ENCODE peak calls at places on chromosomes 1 and 21, in seven cellular contexts. Q is endodermal cell, C is esophagus muscularis mucosa, L is prostate gland, E is left lung, K is psoas muscle, X is GM23248. W is an unnamed sample. For H3K27me3 and H3K36me3, the result is how much of the 10 kb centered on the place peaks cover.

GRCh38 chr1:204853446-204853845 is 17.2 kb upstream of the NFASC start:
- DNase-seq in Q (no peak), C (no peak), L (no peak), E (no peak), K (no peak), X (no peak), W (no peak)

GRCh38 chr1:99558539-99558938 is 87.4 kb upstream of the PALMD start:
- DNase-seq in Q (no peak), C (no peak), L (no peak), E (no peak), K (no peak), X (peak), W (no peak)

GRCh38 chr1:203380395-203381150 is 29.7 kb upstream of the FMOD start:
- DNase-seq in Q (no peak), C (peak), L (no peak), E (no peak), K (no peak), X (no peak), W (no peak)

GRCh38 chr1:103516693-103517092 is 8.8 kb upstream of the RNPC3 start:
- DNase-seq in Q (no peak), C (no peak), L (no peak), E (no peak), K (no peak), X (peak), W (no peak)

GRCh38 chr1:95197616-95198252 is 36.3 kb upstream of the RWDD3 start:
- DNase-seq in Q (no peak), C (no peak), L (no peak), E (no peak), K (no peak), X (peak), W (no peak)

GRCh38 chr1:222370911-222371717 is 176.8 kb downstream of the HHIPL2 start:
- DNase-seq in Q (no peak), C (no peak), L (no peak), E (no peak), K (no peak), X (peak), W (no peak)

GRCh38 chr1:100615686-100616085 is 77.7 kb downstream of the GPR88 start:
- DNase-seq in Q (no peak), C (no peak), L (no peak), E (no peak), K (no peak), X (no peak), W (no peak)

GRCh38 chr1:38071530-38072266 is 25.1 kb upstream of the POU3F1 start:
- DNase-seq in Q (no peak), C (no peak), L (peak), E (no peak), K (no peak), X (peak), W (peak)

GRCh38 chr1:17307946-17308345 is at the start of gene PADI4:
- DNase-seq in Q (no peak), C (no peak), L (no peak), E (peak), K (no peak), X (no peak), W (no peak)

GRCh38 chr1:35340519-35340918 is 72.0 kb downstream of the ZMYM4 start:
- DNase-seq in Q (no peak), C (no peak), L (no peak), E (no peak), K (no peak), X (no peak), W (no peak)

GRCh38 chr1:40703316-40703715 is 11.8 kb downstream of the NFYC start:
- DNase-seq in Q (no peak), C (no peak), L (no peak), E (no peak), K (no peak), X (peak), W (no peak)

GRCh38 chr1:76053021-76053420 is 21.5 kb upstream of the ST6GALNAC3 start:
- DNase-seq in Q (peak), C (no peak), L (no peak), E (no peak), K (no peak), X (peak), W (peak)

GRCh38 chr1:33180226-33181037 is 1.4 kb downstream of the TRIM62 start:
- DNase-seq in Q (peak), C (peak), L (peak), E (peak), K (peak), X (peak), W (peak)

GRCh38 chr1:107949467-107950253 is 15.3 kb downstream of the VAV3 start:
- DNase-seq in Q (no peak), C (no peak), L (no peak), E (no peak), K (no peak), X (no peak), W (no peak)

GRCh38 chr1:151828931-151829330 is 2.7 kb downstream of the RORC start:
- DNase-seq in Q (peak), C (no peak), L (peak), E (peak), K (peak), X (peak), W (peak)

GRCh38 chr1:99992760-99993467 is 23.1 kb downstream of the SLC35A3 start:
- DNase-seq in Q (no peak), C (no peak), L (no peak), E (no peak), K (no peak), X (no peak), W (no peak)

GRCh38 chr21:46208761-46209721 is 19.5 kb downstream of the LSS start:
- DNase-seq in Q (no peak), C (no peak), L (no peak), E (no peak), K (no peak), X (no peak), W (peak)

GRCh38 chr1:7266561-7266960 is 481.3 kb downstream of the CAMTA1 start:
- DNase-seq in Q (peak), C (peak), L (no peak), E (no peak), K (no peak), X (no peak), W (no peak)
- H3K4me3 ChIP-seq in Q (no peak), C (no peak), L (no peak), E (no peak), K (no peak), X (no peak), W (no peak)

DNA sequence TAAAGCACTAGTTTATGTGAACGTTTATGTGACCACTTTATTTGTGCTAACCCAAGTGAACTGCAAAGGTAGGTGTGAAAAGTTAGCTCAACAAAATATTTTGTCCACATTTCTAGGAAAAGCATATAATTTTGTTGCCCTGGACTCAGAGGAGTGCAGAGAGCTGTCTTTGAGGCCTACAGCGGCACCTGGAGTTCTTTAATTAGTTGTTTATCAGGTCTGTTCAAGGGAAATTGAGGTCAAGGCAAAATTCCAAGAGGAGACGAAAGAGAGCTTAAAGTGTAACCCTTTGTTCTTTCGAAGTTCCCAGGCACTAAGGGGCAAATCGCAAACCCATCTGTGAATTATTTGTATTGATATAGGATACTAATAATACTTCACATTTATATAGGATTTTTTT is 1.4 kb downstream of the GIPC2 start:
- DNase-seq in Q (no peak), C (no peak), L (no peak), E (no peak), K (no peak), X (no peak), W (no peak)
- H3K27me3 ChIP-seq in Q (half or more), C (under half), L (under half), E (under half), K (under half), X (under half), W (under half)

DNA sequence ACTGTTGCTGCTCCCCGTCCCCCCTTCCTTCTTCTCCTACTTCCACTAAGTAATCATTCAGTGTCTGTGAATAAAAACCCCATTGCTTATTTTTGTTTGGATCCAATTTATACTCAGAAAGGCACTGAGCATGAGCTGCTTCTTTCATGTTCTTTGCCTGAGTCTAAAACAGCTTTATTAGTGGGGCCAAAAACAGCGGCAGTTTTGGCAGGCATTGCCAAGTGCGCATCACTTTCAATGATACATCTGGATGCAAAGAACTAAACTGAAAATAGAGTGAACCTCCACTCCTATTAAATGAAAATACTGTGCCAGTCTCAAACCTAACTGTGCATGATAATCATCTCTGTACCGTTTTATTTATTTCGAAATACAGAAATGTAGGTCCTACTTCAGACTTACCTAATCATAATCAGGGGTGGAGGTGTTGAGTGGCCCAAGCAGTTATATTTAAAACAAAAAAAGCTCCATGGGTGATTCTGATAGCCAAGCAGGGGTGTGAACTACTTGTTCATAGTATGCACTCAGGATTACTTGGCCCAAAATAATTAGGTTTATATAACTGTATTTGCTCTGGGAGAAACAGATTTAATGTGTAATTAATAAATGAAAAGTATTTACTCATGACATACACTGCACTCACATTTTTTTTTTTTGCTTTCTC is 48.4 kb downstream of the NEK7 start:
- DNase-seq in Q (no peak), C (no peak), L (no peak), E (no peak), K (no peak), X (peak), W (no peak)
- H3K36me3 ChIP-seq in Q (under half), C (under half), L (under half), E (under half), K (under half), X (under half), W (under half)

DNA sequence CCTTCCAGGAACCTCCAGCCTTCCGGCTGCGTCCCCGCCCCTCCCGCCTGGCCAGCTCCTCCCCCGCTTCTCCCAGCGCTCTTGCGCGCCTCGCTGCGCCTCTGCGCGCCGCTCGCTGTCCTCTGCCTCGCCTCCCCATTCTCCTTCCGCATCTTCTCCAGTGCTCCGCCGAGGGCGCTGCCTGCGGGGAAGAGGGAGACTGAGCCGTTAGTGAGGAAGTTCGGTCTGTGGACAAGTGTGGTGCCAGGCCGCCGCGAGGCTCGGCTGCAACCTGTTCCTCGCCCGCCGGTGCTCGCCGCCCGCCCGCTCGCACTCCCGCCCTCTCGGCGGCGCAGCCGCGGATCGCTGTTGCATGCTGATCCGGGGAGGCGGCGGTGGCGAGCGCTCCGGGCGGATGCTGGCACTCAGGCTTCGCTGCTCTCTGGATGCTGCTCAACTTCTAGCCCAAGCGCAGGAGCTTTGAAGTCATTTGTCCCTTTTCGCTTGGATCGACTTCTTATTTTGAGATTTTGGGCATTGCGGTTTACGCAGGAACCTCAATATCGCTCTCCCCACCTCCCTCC is 715 bp upstream of the CACNA1E start:
- DNase-seq in Q (peak), C (no peak), L (peak), E (peak), K (peak), X (peak), W (peak)
- H3K4me3 ChIP-seq in Q (peak), C (peak), L (peak), E (peak), K (peak), X (peak), W (peak)

DNA sequence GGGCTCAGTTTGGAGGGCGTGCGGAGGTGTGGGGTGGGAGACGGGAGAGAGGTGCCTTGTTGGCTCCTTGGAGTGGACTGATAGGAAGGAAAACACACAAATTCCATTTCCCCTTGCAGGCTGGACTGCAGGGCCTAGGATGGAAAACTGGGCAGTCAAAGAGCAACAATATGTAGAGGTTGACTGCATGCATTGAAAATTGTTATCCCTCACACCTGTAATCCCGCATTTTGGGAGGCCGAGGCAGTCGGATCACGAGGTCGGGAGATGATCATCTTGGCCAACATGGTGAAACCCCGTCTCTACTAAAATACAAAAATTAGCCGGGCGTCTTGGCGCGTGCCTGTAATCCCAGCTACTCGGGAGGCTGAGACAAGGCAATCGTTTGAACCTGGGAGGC is 128.2 kb downstream of the PPIAL4G start:
- DNase-seq in Q (no peak), C (no peak), L (no peak), E (no peak), K (no peak), X (no peak), W (no peak)
- H3K27me3 ChIP-seq in Q (half or more), C (half or more), L (under half), E (half or more), K (half or more), X (under half), W (under half)

GRCh38 chr1:68145418-68146126 is 86.8 kb downstream of the WLS start:
- DNase-seq in Q (no peak), C (no peak), L (peak), E (no peak), K (no peak), X (no peak), W (no peak)
- H3K36me3 ChIP-seq in Q (half or more), C (half or more), L (under half), E (under half), K (under half), X (under half), W (under half)